ENCODE peak calls at places on chromosomes 11 and 22, in eight cellular contexts. G is gastrocnemius medialis; K is suprapubic skin; W is small intestine; U is effector memory CD4-positive, alpha-beta T cell; Z is GM23248; V is MM.1S; J is endothelial cell of umbilical vein. A is an unnamed sample.
A peak's percentile ranks its signal among the peaks of the same experiment; 100 is the strongest.

GRCh38 chr11:36317992-36318391 is 21.9 kb downstream of the PRR5L start:
- DNase-seq in G (no peak), K (no peak), W (no peak), U (no peak), Z (no peak), V (no peak), J (no peak), A (no peak)

GRCh38 chr11:64862914-64863313 is 15.5 kb downstream of the EHD1 start:
- DNase-seq in G (peak; percentile 31), K (no peak), W (no peak), U (no peak), Z (no peak), V (no peak), J (no peak), A (no peak)

GRCh38 chr11:73233704-73234402 is 15.8 kb downstream of the P2RY2 start:
- DNase-seq in G (peak; percentile 23), K (peak; percentile 65), W (no peak), U (no peak), Z (no peak), V (no peak), J (no peak), A (no peak)

GRCh38 chr11:59894616-59895015 is 16.0 kb downstream of the OOSP3 start:
- DNase-seq in G (no peak), K (no peak), W (no peak), U (no peak), Z (no peak), V (no peak), J (no peak), A (no peak)

GRCh38 chr11:124409906-124410305 is 11.1 kb upstream of the OR8B3 start:
- DNase-seq in G (no peak), K (no peak), W (no peak), U (no peak), Z (no peak), V (no peak), J (no peak), A (no peak)

GRCh38 chr11:27373856-27374602 is 11.0 kb upstream of the CCDC34 start:
- DNase-seq in G (no peak), K (no peak), W (peak; percentile 61), U (no peak), Z (no peak), V (no peak), J (no peak), A (no peak)

GRCh38 chr11:134100171-134100570 is 31.3 kb downstream of the JAM3 start:
- DNase-seq in G (no peak), K (no peak), W (no peak), U (no peak), Z (no peak), V (no peak), J (no peak), A (no peak)

GRCh38 chr11:93199616-93200015 is 1.8 kb upstream of the SLC36A4 start:
- DNase-seq in G (no peak), K (no peak), W (no peak), U (no peak), Z (no peak), V (no peak), J (no peak), A (no peak)

GRCh38 chr11:9571071-9571765 is 2.3 kb upstream of the WEE1 start:
- DNase-seq in G (no peak), K (no peak), W (no peak), U (no peak), Z (no peak), V (no peak), J (no peak), A (no peak)

GRCh38 chr22:24134090-24134846 is 47.0 kb upstream of the SUSD2 start:
- DNase-seq in G (no peak), K (no peak), W (no peak), U (no peak), Z (no peak), V (no peak), J (no peak), A (no peak)

GRCh38 chr22:17079572-17079971 is 5.2 kb upstream of the IL17RA start:
- DNase-seq in G (no peak), K (peak; percentile 53), W (no peak), U (no peak), Z (peak; percentile 47), V (no peak), J (no peak), A (no peak)

GRCh38 chr22:19667872-19668740 is 46.2 kb upstream of the SEPTIN5 start:
- DNase-seq in G (no peak), K (peak; percentile 66), W (no peak), U (no peak), Z (no peak), V (no peak), J (no peak), A (no peak)

GRCh38 chr11:105937738-105938137 is 84.3 kb downstream of the MSANTD4 start:
- DNase-seq in G (no peak), K (no peak), W (no peak), U (no peak), Z (peak; percentile 2), V (no peak), J (peak; percentile 59), A (no peak)

GRCh38 chr11:45444796-45445195 is 158.7 kb upstream of the SYT13 start:
- DNase-seq in G (no peak), K (no peak), W (no peak), U (no peak), Z (no peak), V (no peak), J (no peak), A (no peak)

GRCh38 chr11:635945-636510 is 1.0 kb upstream of the DRD4 start:
- DNase-seq in G (no peak), K (no peak), W (no peak), U (no peak), Z (no peak), V (no peak), J (no peak), A (no peak)

GRCh38 chr11:86806903-86807302 is 6.6 kb downstream of the PRSS23 start:
- DNase-seq in G (no peak), K (no peak), W (no peak), U (no peak), Z (no peak), V (no peak), J (no peak), A (no peak)

GRCh38 chr11:134233729-134234179 is 9.3 kb downstream of the VPS26B start:
- DNase-seq in G (no peak), K (no peak), W (no peak), U (no peak), Z (no peak), V (no peak), J (no peak), A (no peak)

GRCh38 chr22:43260818-43261217 is 73.9 kb upstream of the TTLL12 start:
- DNase-seq in G (no peak), K (no peak), W (no peak), U (no peak), Z (no peak), V (no peak), J (no peak), A (peak; percentile 70)

GRCh38 chr11:67687986-67688385 is 13.6 kb upstream of the ALDH3B2 start:
- DNase-seq in G (no peak), K (no peak), W (no peak), U (no peak), Z (no peak), V (no peak), J (no peak), A (no peak)

GRCh38 chr11:12539570-12539969 is 134.7 kb upstream of the TEAD1 start:
- DNase-seq in G (no peak), K (no peak), W (no peak), U (no peak), Z (peak; percentile 96), V (no peak), J (peak; percentile 78), A (no peak)

GRCh38 chr11:45339754-45340519 is 53.8 kb upstream of the SYT13 start:
- DNase-seq in G (peak; percentile 86), K (peak; percentile 96), W (peak; percentile 84), U (peak; percentile 83), Z (peak; percentile 85), V (peak; percentile 91), J (peak; percentile 77), A (peak; percentile 93)

GRCh38 chr11:121761171-121761570 is 308.4 kb upstream of the SORL1-AS1 start:
- DNase-seq in G (no peak), K (no peak), W (no peak), U (no peak), Z (no peak), V (no peak), J (no peak), A (no peak)

GRCh38 chr11:119594639-119595249 is 134.3 kb downstream of the NECTIN1 start:
- DNase-seq in G (peak; percentile 25), K (no peak), W (no peak), U (no peak), Z (peak; percentile 64), V (no peak), J (peak; percentile 70), A (no peak)

GRCh38 chr11:61475433-61475832 is 33.1 kb upstream of the LRRC10B start:
- DNase-seq in G (no peak), K (no peak), W (no peak), U (no peak), Z (no peak), V (no peak), J (no peak), A (no peak)
- H3K27ac ChIP-seq in G (peak overlapping the region; percentile 12), K (no peak overlapping the region), W (no peak overlapping the region), U (no peak overlapping the region), Z (no peak overlapping the region), V (no peak overlapping the region), J (no peak overlapping the region), A (no peak overlapping the region)

DNA sequence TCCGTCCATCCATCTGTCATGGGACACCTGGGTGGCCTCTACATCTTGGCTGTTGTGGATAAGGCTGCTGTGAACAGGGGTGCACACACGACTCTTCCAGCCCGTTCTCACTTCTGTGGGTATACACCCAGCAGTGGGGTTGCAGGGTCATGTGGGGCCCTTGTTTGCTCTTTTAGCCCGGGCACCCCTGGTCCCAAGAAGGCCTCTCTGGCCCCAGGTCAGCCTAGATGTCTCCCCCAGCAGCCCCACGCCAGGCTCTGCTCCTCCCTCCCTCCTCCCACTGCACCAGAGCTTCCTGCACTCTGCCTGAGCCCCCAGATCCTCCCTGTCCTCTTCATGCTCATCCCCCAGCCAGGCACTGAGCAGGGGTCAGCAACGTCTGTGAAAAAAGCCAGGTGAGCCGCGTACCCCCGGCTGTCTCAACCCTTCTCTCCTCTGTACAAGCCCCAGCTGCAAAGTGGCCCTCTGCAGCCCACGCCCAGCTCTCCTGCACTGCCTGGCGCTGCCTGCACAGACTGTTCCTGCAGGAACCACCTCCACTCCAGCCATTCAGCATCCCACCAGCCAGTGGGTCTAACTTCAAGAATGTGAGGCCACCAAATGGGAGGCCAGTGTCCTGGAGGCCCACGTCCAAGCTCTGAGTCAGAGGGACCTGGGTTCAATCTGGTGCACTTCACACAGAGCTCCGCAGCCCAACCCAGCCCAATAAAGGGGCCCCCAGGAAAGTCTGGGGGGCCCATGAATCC is 1508.9 kb downstream of the BRD1 start:
- DNase-seq in G (no peak), K (peak; percentile 71), W (no peak), U (no peak), Z (no peak), V (no peak), J (no peak), A (no peak)
- H3K27me3 ChIP-seq in G (no peaks in the 10 kb centered on the region), K (peaks cover 15% of the 10 kb centered on the region), W (peaks cover 3% of the 10 kb centered on the region), U (no peaks in the 10 kb centered on the region), Z (no peaks in the 10 kb centered on the region), V (no peaks in the 10 kb centered on the region), J (no peaks in the 10 kb centered on the region), A (no peaks in the 10 kb centered on the region)

GRCh38 chr22:31623634-31624312 is 38.2 kb downstream of the PISD start:
- DNase-seq in G (no peak), K (no peak), W (no peak), U (no peak), Z (no peak), V (no peak), J (no peak), A (no peak)
- H3K27ac ChIP-seq in G (no peak overlapping the region), K (no peak overlapping the region), W (no peak overlapping the region), U (no peak overlapping the region), Z (no peak overlapping the region), V (no peak overlapping the region), J (no peak overlapping the region), A (no peak overlapping the region)

GRCh38 chr11:19510468-19510867 is 202.2 kb upstream of the NAV2 start:
- DNase-seq in G (no peak), K (no peak), W (no peak), U (no peak), Z (no peak), V (no peak), J (no peak), A (peak; percentile 85)
- H3K27me3 ChIP-seq in G (no peaks in the 10 kb centered on the region), K (peaks cover 8% of the 10 kb centered on the region), W (peaks cover 2% of the 10 kb centered on the region), U (no peaks in the 10 kb centered on the region), Z (no peaks in the 10 kb centered on the region), V (no peaks in the 10 kb centered on the region), J (no peaks in the 10 kb centered on the region), A (no peaks in the 10 kb centered on the region)

A was measured in right lobe of liver.